ENCODE peak calls at places on chromosomes 5 and 9, in four cellular contexts. E is IMR-90; Y is CD8-positive, alpha-beta T cell; G is heart right ventricle. Z is an unnamed sample.

GRCh38 chr9:112299514-112299913 is 33.9 kb downstream of the PTBP3 start:
- DNase-seq in G (no peak), Y (no peak), E (peak; percentile 60), Z (no peak)

GRCh38 chr5:139849501-139849900 is 53.9 kb downstream of the PSD2 start:
- DNase-seq in E (no peak), G (no peak), Y (no peak), Z (no peak)

GRCh38 chr9:87898151-87898550 is 15.5 kb downstream of the SPATA31E1 start:
- DNase-seq in G (no peak), E (peak; percentile 34), Y (no peak), Z (no peak)

GRCh38 chr9:84694248-84694647 is 24.7 kb downstream of the NTRK2 start:
- DNase-seq in G (no peak), E (no peak), Y (no peak), Z (no peak)

GRCh38 chr5:98928802-98929122 is at the start of gene CHD1:
- DNase-seq in Y (peak; percentile 91), G (peak; percentile 95), E (peak; percentile 94), Z (peak; percentile 96)

GRCh38 chr5:142181096-142181495 is 72.5 kb downstream of the NDFIP1 start:
- DNase-seq in G (no peak), Y (no peak), E (no peak), Z (no peak)

GRCh38 chr9:96450613-96451544 is 910 bp downstream of the HABP4 start:
- DNase-seq in Y (peak; percentile 27), E (peak; percentile 30), G (peak; percentile 17), Z (peak; percentile 51)

GRCh38 chr9:89372230-89372816 is 54.0 kb downstream of the SECISBP2 start:
- DNase-seq in E (no peak), Y (peak; percentile 24), G (no peak), Z (no peak)

GRCh38 chr5:30040483-30041116 is 1152.9 kb upstream of the CDH6 start:
- DNase-seq in E (peak; percentile 31), G (no peak), Y (no peak), Z (no peak)

GRCh38 chr9:113410207-113411158 is at the start of the genes C9orf43 and POLE3:
- DNase-seq in E (peak; percentile 94), G (peak; percentile 95), Y (peak; percentile 90), Z (peak; percentile 98)

GRCh38 chr5:99037668-99038067 is 108.9 kb upstream of the CHD1 start:
- DNase-seq in Y (peak; percentile 54), E (no peak), G (no peak), Z (no peak)

GRCh38 chr5:37823433-37824152 is 16.2 kb downstream of the GDNF start:
- DNase-seq in G (no peak), E (no peak), Y (no peak), Z (no peak)

GRCh38 chr5:151632941-151633340 is 41.8 kb upstream of the FAT2 start:
- DNase-seq in G (no peak), E (no peak), Y (no peak), Z (no peak)

GRCh38 chr9:113624721-113625120 is 161.2 kb downstream of the RGS3 start:
- DNase-seq in G (no peak), E (peak; percentile 50), Y (no peak), Z (no peak)

GRCh38 chr5:54455413-54456157 is at the start of gene HSPB3:
- DNase-seq in E (peak; percentile 45), G (peak; percentile 68), Y (no peak), Z (no peak)

GRCh38 chr5:98722188-98722587 is 51.3 kb upstream of the RGMB start:
- DNase-seq in Y (no peak), G (no peak), E (peak; percentile 31), Z (no peak)

GRCh38 chr5:103466494-103466893 is 96.1 kb downstream of the NUDT12 start:
- DNase-seq in Y (no peak), G (no peak), E (peak; percentile 62), Z (no peak)

GRCh38 chr5:137575847-137576246 is 76.7 kb upstream of the SPOCK1 start:
- DNase-seq in E (no peak), Y (no peak), G (no peak), Z (no peak)

GRCh38 chr5:145244788-145245187 is 590.4 kb downstream of the PRELID2 start:
- DNase-seq in E (peak; percentile 66), Y (no peak), G (no peak), Z (no peak)

GRCh38 chr5:163867324-163867723 is 361.9 kb downstream of the MAT2B start:
- DNase-seq in Y (no peak), E (peak; percentile 64), G (no peak), Z (no peak)

GRCh38 chr9:116189683-116190082 is 36.1 kb downstream of the PAPPA start:
- DNase-seq in G (no peak), E (no peak), Y (no peak), Z (peak; percentile 33)

GRCh38 chr5:33641722-33642505 is 201.1 kb downstream of the TARS1 start:
- DNase-seq in E (peak; percentile 50), G (no peak), Y (no peak), Z (no peak)

GRCh38 chr5:115770466-115770865 is 46.0 kb downstream of the CDO1 start:
- DNase-seq in Y (no peak), E (peak; percentile 3), G (no peak), Z (no peak)

GRCh38 chr5:100777680-100778281 is 125.3 kb downstream of the ST8SIA4 start:
- DNase-seq in G (peak; percentile 46), E (peak; percentile 89), Y (no peak), Z (peak; percentile 45)

GRCh38 chr5:14325369-14325768 is 182.2 kb downstream of the TRIO start:
- DNase-seq in Y (no peak), G (no peak), E (peak; percentile 51), Z (no peak)

GRCh38 chr5:116394186-116394867 is 180.3 kb downstream of the SEMA6A start:
- DNase-seq in G (no peak), Y (no peak), E (peak; percentile 21), Z (no peak)

GRCh38 chr9:136328011-136328621 is 777 bp downstream of the GPSM1 start:
- DNase-seq in E (no peak), G (no peak), Y (no peak), Z (peak; percentile 76)

DNA sequence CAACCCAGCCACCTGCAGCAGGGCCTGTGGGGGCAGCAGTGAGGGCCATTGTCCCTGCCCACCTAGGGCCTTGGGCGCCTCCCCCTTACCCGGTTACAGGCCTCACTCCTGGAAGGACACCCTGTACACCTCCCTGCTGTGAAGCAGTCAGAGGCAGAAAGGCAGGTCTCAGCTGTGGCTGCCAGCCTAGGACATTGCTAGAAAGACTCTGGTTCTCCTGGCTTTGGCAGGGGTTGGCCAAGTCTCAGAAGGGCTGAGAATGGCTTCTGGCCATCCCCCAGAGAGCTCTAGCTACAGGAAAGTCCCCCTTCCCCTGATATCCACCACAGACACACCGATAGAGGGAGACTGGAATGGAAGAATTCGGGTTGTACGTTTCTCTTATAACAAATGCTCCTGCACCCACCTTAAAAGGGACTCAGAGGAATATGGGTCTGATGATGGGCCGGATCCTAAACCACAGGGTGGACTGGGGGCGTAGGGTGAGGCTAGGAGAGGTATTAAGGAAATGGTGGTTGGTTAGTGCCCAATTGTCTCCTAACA is 2.4 kb downstream of the DNAJB5 start:
- DNase-seq in Y (no peak), E (no peak), G (no peak), Z (no peak)
- H3K4me1 ChIP-seq in Y (peaks cover 24% of the 10 kb centered on the region), E (peaks cover 44% of the 10 kb centered on the region), G (peaks cover 76% of the 10 kb centered on the region), Z (peaks cover 10% of the 10 kb centered on the region)

DNA sequence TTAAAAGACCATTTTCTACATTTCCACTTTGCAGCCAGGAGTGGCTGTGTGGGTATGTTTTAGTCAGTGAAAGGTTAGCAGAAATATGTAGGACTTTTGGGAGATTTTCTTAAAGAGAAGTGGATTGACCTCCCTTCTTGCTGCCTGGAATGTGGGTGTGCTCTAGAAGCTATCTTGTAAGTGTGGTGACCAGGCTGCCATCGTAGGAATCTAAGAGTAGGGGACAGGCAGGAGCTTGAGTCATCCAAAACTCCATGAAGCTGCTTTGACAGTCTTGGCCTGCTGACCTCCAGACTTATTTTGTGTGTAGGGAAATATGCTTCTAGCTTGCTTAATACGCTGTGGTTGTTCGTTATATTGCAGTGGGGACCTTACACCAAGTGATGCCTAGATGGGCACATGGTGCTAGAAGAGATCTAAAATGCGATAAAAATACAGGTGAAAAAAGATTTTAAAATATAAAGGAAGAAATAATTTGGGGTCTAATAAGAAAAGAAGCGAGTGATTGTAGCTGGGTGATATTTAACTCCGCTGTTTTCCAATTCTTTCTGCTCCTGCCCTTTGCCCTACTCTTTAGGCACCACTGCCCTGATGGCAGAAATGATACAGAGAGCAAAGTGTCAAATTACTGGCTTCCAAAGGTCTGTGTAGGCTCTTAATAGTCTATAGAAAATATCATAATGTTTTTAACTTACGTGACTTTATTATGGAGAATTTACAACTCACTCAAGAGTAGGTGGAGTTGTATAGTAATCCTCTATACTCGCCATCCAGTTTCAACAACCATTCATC is 298.2 kb upstream of the ZNF608 start:
- DNase-seq in E (no peak), G (no peak), Y (no peak), Z (no peak)
- H3K4me3 ChIP-seq in E (no peak overlapping the region), G (no peak overlapping the region), Y (no peak overlapping the region), Z (no peak overlapping the region)

DNA sequence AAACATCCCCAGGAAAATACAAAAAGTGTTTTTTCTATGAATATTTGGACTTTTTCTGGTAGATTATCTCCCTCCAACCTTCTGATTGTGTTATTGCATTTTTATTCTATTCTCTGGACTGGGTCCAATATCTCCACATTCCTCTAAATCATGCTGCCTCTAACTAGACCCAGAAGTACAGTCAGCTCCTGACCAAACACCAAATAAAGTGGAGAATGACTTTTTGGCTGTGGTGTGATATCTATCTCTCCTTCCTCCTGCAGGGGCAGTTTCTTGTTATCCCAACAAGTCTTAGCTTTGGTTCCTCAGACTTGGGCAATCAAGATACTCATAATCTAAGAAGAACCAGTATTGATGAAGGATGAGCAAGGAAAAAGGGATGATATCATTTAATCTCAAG is 3.2 kb upstream of the RAI14 start:
- DNase-seq in G (no peak), Y (no peak), E (peak; percentile 74), Z (no peak)
- H3K27me3 ChIP-seq in G (no peaks in the 10 kb centered on the region), Y (peaks cover 6% of the 10 kb centered on the region), E (no peaks in the 10 kb centered on the region), Z (no peaks in the 10 kb centered on the region)

GRCh38 chr5:52810426-52810825 is 22.7 kb downstream of the ITGA1 start:
- DNase-seq in E (no peak), Y (no peak), G (no peak), Z (no peak)
- H3K4me1 ChIP-seq in E (peaks cover 24% of the 10 kb centered on the region), Y (no peaks in the 10 kb centered on the region), G (peaks cover 93% of the 10 kb centered on the region), Z (peaks cover 12% of the 10 kb centered on the region)

DNA sequence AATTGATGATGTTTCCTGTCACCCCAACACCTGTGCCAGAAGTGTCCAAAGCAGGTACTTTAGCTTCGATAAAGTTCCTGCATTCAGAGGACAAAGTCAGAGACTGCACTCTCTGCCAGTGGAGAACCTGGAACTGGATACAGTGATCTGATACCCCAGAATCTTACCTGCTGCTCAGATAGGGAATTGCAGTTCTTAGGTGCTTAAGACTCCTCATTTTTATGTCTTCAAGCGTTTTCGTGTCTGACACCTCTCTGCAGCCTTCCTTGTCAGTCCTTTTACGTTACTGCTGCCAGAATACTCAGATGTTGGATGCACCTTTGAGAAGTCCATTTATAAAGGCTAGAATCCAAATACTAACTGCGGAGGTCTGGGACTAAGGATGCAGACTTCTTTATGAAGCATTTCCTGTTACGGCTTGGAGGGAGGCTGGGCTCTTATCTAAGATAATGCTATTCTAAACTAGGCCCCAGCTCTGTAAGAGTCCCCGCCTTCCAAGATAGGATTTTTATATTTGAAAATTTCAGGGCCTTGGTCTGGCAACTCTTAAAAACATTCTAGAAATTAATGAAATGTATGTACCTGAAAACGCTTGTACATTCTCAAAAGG is 1.9 kb downstream of the ISOC1 start:
- DNase-seq in Y (no peak), G (no peak), E (no peak), Z (no peak)
- H3K4me3 ChIP-seq in Y (no peak overlapping the region), G (peak overlapping the region; percentile 93), E (no peak overlapping the region), Z (no peak overlapping the region)

Z was measured in left lung.